ENCODE peak calls at places on chromosome 12, in six cellular contexts. R, G, D, B, K and O are unnamed samples.
A peak's percentile ranks its signal among the peaks of the same experiment; 100 is the strongest.

GRCh38 chr12:108653082-108653516 is 19.4 kb upstream of the SELPLG start:
- DNase-seq in R (no peak), G (no peak), D (no peak), B (peak; percentile 84), K (no peak), O (no peak)

GRCh38 chr12:53252349-53252916 is 15.7 kb upstream of the ESPL1 start:
- DNase-seq in R (peak; percentile 84), G (peak; percentile 88), D (no peak), B (peak; percentile 8), K (no peak), O (no peak)

GRCh38 chr12:132675753-132676152 is 11.4 kb downstream of the POLE start:
- DNase-seq in R (no peak), G (no peak), D (no peak), B (no peak), K (no peak), O (no peak)

GRCh38 chr12:62660763-62661162 is 194.1 kb downstream of the MON2 start:
- DNase-seq in R (peak; percentile 36), G (no peak), D (no peak), B (no peak), K (no peak), O (no peak)

GRCh38 chr12:57240069-57240921 is 10.7 kb downstream of the STAC3 start:
- DNase-seq in R (no peak), G (no peak), D (no peak), B (no peak), K (peak; percentile 65), O (peak; percentile 70)

GRCh38 chr12:32264995-32265394 is 134.4 kb upstream of the FGD4 start:
- DNase-seq in R (no peak), G (no peak), D (no peak), B (no peak), K (no peak), O (no peak)

GRCh38 chr12:58841058-58841798 is 79.1 kb downstream of the LRIG3 start:
- DNase-seq in R (peak; percentile 69), G (no peak), D (no peak), B (no peak), K (no peak), O (no peak)

GRCh38 chr12:59084758-59085383 is 164.6 kb upstream of the LRIG3 start:
- DNase-seq in R (peak; percentile 45), G (no peak), D (no peak), B (no peak), K (no peak), O (no peak)

GRCh38 chr12:122362758-122363157 is 59.7 kb downstream of the CLIP1 start:
- DNase-seq in R (no peak), G (no peak), D (no peak), B (no peak), K (no peak), O (no peak)

GRCh38 chr12:67645571-67645970 is 3.0 kb upstream of the DYRK2 start:
- DNase-seq in R (no peak), G (no peak), D (no peak), B (no peak), K (no peak), O (no peak)

GRCh38 chr12:101441835-101442234 is 33.3 kb upstream of the SPIC start:
- DNase-seq in R (no peak), G (no peak), D (no peak), B (no peak), K (no peak), O (no peak)

GRCh38 chr12:11765817-11766794 is 116.6 kb downstream of the ETV6 start:
- DNase-seq in R (no peak), G (no peak), D (no peak), B (no peak), K (no peak), O (peak; percentile 56)

GRCh38 chr12:124286414-124286813 is 8.5 kb upstream of the RFLNA start:
- DNase-seq in R (no peak), G (no peak), D (no peak), B (peak; percentile 65), K (no peak), O (no peak)

GRCh38 chr12:118326971-118327370 is 45.7 kb downstream of the TAOK3 start:
- DNase-seq in R (no peak), G (no peak), D (no peak), B (no peak), K (no peak), O (no peak)

GRCh38 chr12:79945455-79945854 is 10.6 kb upstream of the PPP1R12A start:
- DNase-seq in R (no peak), G (no peak), D (no peak), B (no peak), K (no peak), O (no peak)

GRCh38 chr12:94134226-94134795 is 14.1 kb upstream of the PLXNC1 start:
- DNase-seq in R (no peak), G (no peak), D (no peak), B (no peak), K (no peak), O (no peak)

GRCh38 chr12:3003593-3003992 is 44.4 kb downstream of the TEAD4 start:
- DNase-seq in R (no peak), G (no peak), D (no peak), B (no peak), K (no peak), O (no peak)

GRCh38 chr12:126362490-126362889 is 1297.3 kb downstream of the AACS start:
- DNase-seq in R (no peak), G (no peak), D (no peak), B (no peak), K (no peak), O (no peak)

GRCh38 chr12:82357340-82357739 is 847 bp downstream of the CCDC59 start:
- DNase-seq in R (no peak), G (no peak), D (no peak), B (no peak), K (no peak), O (no peak)

GRCh38 chr12:107207931-107208515 is 114.7 kb upstream of the CRY1 start:
- DNase-seq in R (no peak), G (no peak), D (no peak), B (no peak), K (no peak), O (no peak)

GRCh38 chr12:109900752-109901580 is 892 bp downstream of the TCHP start:
- DNase-seq in R (no peak), G (no peak), D (peak; percentile 40), B (no peak), K (no peak), O (no peak)

GRCh38 chr12:15701721-15702156 is 87.4 kb downstream of the EPS8 start:
- DNase-seq in R (no peak), G (no peak), D (no peak), B (no peak), K (no peak), O (no peak)

GRCh38 chr12:67720383-67720856 is 71.9 kb downstream of the DYRK2 start:
- DNase-seq in R (peak; percentile 45), G (no peak), D (no peak), B (no peak), K (no peak), O (no peak)

GRCh38 chr12:74903522-74903921 is 306.1 kb downstream of the KCNC2 start:
- DNase-seq in R (no peak), G (no peak), D (no peak), B (no peak), K (no peak), O (no peak)

GRCh38 chr12:6921996-6922935 is 5.5 kb upstream of the ATN1 start:
- DNase-seq in R (no peak), G (no peak), D (no peak), B (no peak), K (no peak), O (no peak)

GRCh38 chr12:75862692-75863471 is 168.7 kb downstream of the PHLDA1 start:
- DNase-seq in R (no peak), G (no peak), D (no peak), B (no peak), K (no peak), O (no peak)

GRCh38 chr12:68887641-68888040 is 45.3 kb downstream of the CPM start:
- DNase-seq in R (no peak), G (no peak), D (no peak), B (no peak), K (no peak), O (no peak)